ENCODE peak calls at places on chromosomes 5 and 9, in ten cellular contexts. O, W, B, K, C, L, X, Z, A and M are unnamed samples.

GRCh38 chr9:128713941-128714573 is 9.9 kb downstream of the ZDHHC12 start:
- DNase-seq in C (no peak), B (no peak), O (peak; percentile 50), L (no peak), Z (no peak), W (no peak), K (no peak), X (no peak), A (peak; percentile 7), M (no peak)

GRCh38 chr9:73039916-73040263 is 87.0 kb upstream of the ALDH1A1 start:
- DNase-seq in C (no peak), X (no peak), K (no peak), W (no peak), L (no peak), A (no peak), B (no peak), Z (no peak), O (no peak), M (no peak)

GRCh38 chr5:87944553-87945320 is 323.9 kb downstream of the TMEM161B start:
- DNase-seq in O (no peak), C (peak; percentile 37), Z (no peak), B (no peak), A (peak; percentile 12), W (peak; percentile 15), L (no peak), X (peak; percentile 60), K (no peak), M (peak; percentile 80)

GRCh38 chr5:128121679-128122078 is 38.1 kb downstream of the SLC12A2 start:
- DNase-seq in B (no peak), W (no peak), O (no peak), L (peak; percentile 76), A (no peak), Z (no peak), C (no peak), X (no peak), K (peak; percentile 13), M (no peak)

GRCh38 chr9:117466111-117466510 is 51.3 kb upstream of the ASTN2 start:
- DNase-seq in Z (no peak), O (no peak), X (no peak), C (no peak), A (no peak), L (no peak), K (no peak), W (no peak), B (no peak), M (no peak)

GRCh38 chr5:84257061-84257460 is 127.6 kb downstream of the EDIL3 start:
- DNase-seq in O (no peak), K (no peak), C (no peak), B (peak; percentile 1), X (no peak), Z (no peak), A (no peak), W (no peak), L (no peak), M (no peak)

GRCh38 chr5:1004598-1005361 is 3.8 kb upstream of the NKD2 start:
- DNase-seq in A (peak; percentile 84), C (peak; percentile 87), O (peak; percentile 88), K (peak; percentile 39), X (peak; percentile 84), L (peak; percentile 41), B (no peak), Z (no peak), W (peak; percentile 61), M (peak; percentile 34)

GRCh38 chr9:78235296-78235770 is 542 bp upstream of the CEP78 start:
- DNase-seq in A (no peak), L (peak; percentile 20), X (no peak), W (no peak), O (no peak), Z (no peak), C (no peak), K (peak; percentile 49), B (no peak), M (no peak)

GRCh38 chr5:73998496-73998895 is 372.5 kb downstream of the ARHGEF28 start:
- DNase-seq in C (no peak), L (peak; percentile 61), A (no peak), B (no peak), O (no peak), Z (no peak), W (no peak), K (peak; percentile 42), X (no peak), M (no peak)

GRCh38 chr5:146647656-146648199 is 131.7 kb upstream of the GPR151 start:
- DNase-seq in W (no peak), X (no peak), A (no peak), Z (no peak), L (no peak), O (no peak), K (no peak), C (no peak), B (no peak), M (no peak)

GRCh38 chr5:24703934-24704333 is 59.2 kb upstream of the CDH10 start:
- DNase-seq in L (no peak), B (no peak), Z (no peak), O (no peak), C (no peak), X (no peak), W (no peak), A (no peak), K (no peak), M (no peak)

GRCh38 chr9:134544388-134545212 is 97.0 kb upstream of the COL5A1 start:
- DNase-seq in X (no peak), C (no peak), K (peak; percentile 76), Z (no peak), L (no peak), B (no peak), W (peak; percentile 54), O (peak; percentile 65), A (no peak), M (peak; percentile 43)

GRCh38 chr5:131096774-131097695 is 68.0 kb downstream of the HINT1 start:
- DNase-seq in C (no peak), Z (no peak), X (no peak), K (peak; percentile 45), B (no peak), A (no peak), O (no peak), L (peak; percentile 52), W (no peak), M (no peak)

GRCh38 chr5:58968350-58968749 is 385.5 kb downstream of the RAB3C start:
- DNase-seq in O (no peak), W (no peak), C (no peak), K (no peak), A (no peak), X (no peak), Z (no peak), L (no peak), B (no peak), M (no peak)

GRCh38 chr5:119301947-119302346 is 53.9 kb upstream of the TNFAIP8 start:
- DNase-seq in O (no peak), L (no peak), A (no peak), K (no peak), C (no peak), Z (no peak), B (no peak), X (no peak), W (no peak), M (no peak)

GRCh38 chr5:36240779-36241635 is 718 bp downstream of the NADK2 start:
- DNase-seq in A (peak; percentile 60), X (peak; percentile 68), K (peak; percentile 56), O (peak; percentile 86), L (peak; percentile 52), W (peak; percentile 73), C (peak; percentile 58), B (peak; percentile 49), Z (no peak), M (peak; percentile 41)

GRCh38 chr5:71865665-71866320 is 146.7 kb downstream of the CARTPT start:
- DNase-seq in Z (no peak), A (no peak), O (no peak), K (no peak), L (peak; percentile 61), B (no peak), W (no peak), C (no peak), X (no peak), M (no peak)

GRCh38 chr9:98168153-98168780 is 24.2 kb downstream of the CORO2A start:
- DNase-seq in Z (no peak), L (no peak), K (no peak), B (no peak), W (no peak), O (no peak), X (no peak), A (no peak), C (no peak), M (no peak)

DNA sequence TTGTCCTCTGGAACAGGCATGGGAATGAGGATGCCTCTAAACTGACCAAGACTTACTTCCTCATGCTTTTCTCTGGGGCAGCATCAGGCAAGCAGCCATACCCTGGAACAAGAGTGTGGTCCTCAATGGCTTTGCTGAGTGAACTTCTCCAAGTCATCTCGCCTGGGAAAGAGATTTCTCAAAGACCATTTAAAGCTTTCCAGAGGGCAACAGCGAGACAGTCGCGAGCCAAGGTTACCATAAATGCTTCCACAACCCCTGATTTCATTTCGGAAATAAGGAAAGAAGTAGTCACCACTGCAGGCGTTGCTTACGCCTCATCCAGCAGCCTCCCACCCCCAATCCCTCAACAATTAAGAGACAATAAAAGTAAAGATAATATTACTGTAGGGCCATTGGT is 1.2 kb upstream of the SNCAIP start:
- DNase-seq in K (peak; percentile 17), B (no peak), A (peak; percentile 23), X (peak; percentile 59), W (peak; percentile 51), C (no peak), O (no peak), L (no peak), Z (no peak), M (no peak)
- H3K4me3 ChIP-seq in K (peak overlapping the region; percentile 53), B (no peak overlapping the region), A (peak overlapping the region; percentile 55), X (no peak overlapping the region), W (peak overlapping the region; percentile 86), C (no peak overlapping the region), O (no peak overlapping the region), L (no peak overlapping the region), Z (no peak overlapping the region), M (peak overlapping the region; percentile 65)

DNA sequence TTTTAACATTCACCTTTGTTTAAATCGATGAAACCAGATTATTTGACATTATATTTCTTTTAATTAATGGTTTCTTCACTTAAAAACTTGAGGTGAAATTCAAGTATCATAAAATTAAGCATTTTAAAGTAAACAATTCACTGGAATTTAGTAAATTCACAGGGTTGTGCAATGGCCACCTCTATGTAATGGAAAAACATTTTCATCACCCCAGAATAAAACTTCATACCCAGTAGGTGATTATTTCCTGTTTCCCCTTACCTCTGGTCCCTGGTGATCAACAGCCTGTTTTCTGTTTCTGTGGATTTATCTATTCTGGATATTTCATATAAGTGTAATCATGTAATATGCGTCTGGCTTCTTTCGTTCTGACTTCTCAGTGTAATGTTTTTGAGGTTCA is 27.2 kb downstream of the HSPA4 start:
- DNase-seq in K (no peak), Z (no peak), A (no peak), W (no peak), C (no peak), L (no peak), B (no peak), X (no peak), O (no peak), M (no peak)
- TF ChIP-seq CTCF in K (no peak), Z (no peak), A (no peak), W (no peak), C (no peak), L (no peak), B (no peak), X (no peak), O (no peak), M (no peak)

GRCh38 chr5:148382961-148383360 is 797 bp upstream of the FBXO38 start:
- DNase-seq in C (no peak), Z (no peak), A (no peak), W (no peak), B (no peak), O (no peak), X (no peak), K (no peak), L (no peak), M (no peak)
- H3K4me3 ChIP-seq in C (peak overlapping the region; percentile 86), Z (peak overlapping the region; percentile 91), A (peak overlapping the region; percentile 87), W (peak overlapping the region; percentile 92), B (peak overlapping the region; percentile 91), O (peak overlapping the region; percentile 75), X (peak overlapping the region; percentile 85), K (peak overlapping the region; percentile 80), L (peak overlapping the region; percentile 91), M (peak overlapping the region; percentile 90)

GRCh38 chr9:86354882-86355399 is 731 bp upstream of the TUT7 start:
- DNase-seq in O (no peak), X (no peak), Z (no peak), A (no peak), L (no peak), K (peak; percentile 32), C (no peak), B (no peak), W (no peak), M (no peak)
- TF ChIP-seq CTCF in O (no peak), X (no peak), Z (no peak), A (no peak), L (no peak), K (peak; percentile 35), C (no peak), B (no peak), W (no peak), M (no peak)